ENCODE peak calls at places on chromosome X, in four cellular contexts. K is K562, F is GM12878, C is GM12891. X is an unnamed sample.
A peak's percentile ranks its signal among the peaks of the same experiment; 100 is the strongest.

GRCh38 chrX:101287402-101287801 is 3.7 kb downstream of the TAF7L start:
- DNase-seq in C (no peak), F (peak; percentile 3), K (peak; percentile 49), X (no peak)

GRCh38 chrX:44400588-44400987 is 57.1 kb upstream of the EFHC2 start:
- DNase-seq in F (no peak), K (peak; percentile 46), C (no peak), X (no peak)

GRCh38 chrX:13940646-13941045 is 89.0 kb downstream of the GEMIN8 start:
- DNase-seq in K (no peak), C (no peak), F (no peak), X (no peak)

GRCh38 chrX:57227691-57228090 is 58.8 kb upstream of the FAAH2 start:
- DNase-seq in C (no peak), K (peak; percentile 25), F (no peak), X (no peak)

GRCh38 chrX:53695901-53696300 is 9.4 kb upstream of the HUWE1 start:
- DNase-seq in F (no peak), K (no peak), C (no peak), X (no peak)

GRCh38 chrX:131746491-131746968 is 202.7 kb downstream of the OR13H1 start:
- DNase-seq in F (peak; percentile 87), C (no peak), K (peak; percentile 78), X (no peak)

GRCh38 chrX:56231706-56232105 is 450 bp upstream of the KLF8 start:
- DNase-seq in F (no peak), K (no peak), C (no peak), X (no peak)

GRCh38 chrX:153782324-153782723 is 1.5 kb downstream of the SRPK3 start:
- DNase-seq in C (no peak), K (no peak), F (no peak), X (no peak)

GRCh38 chrX:37608156-37608555 is 36.7 kb downstream of the LANCL3 start:
- DNase-seq in K (no peak), F (no peak), C (no peak), X (no peak)

GRCh38 chrX:34768290-34768689 is 111.2 kb upstream of the TMEM47 start:
- DNase-seq in F (no peak), K (no peak), C (no peak), X (no peak)

GRCh38 chrX:119981286-119982070 is 37.9 kb upstream of the NKAP start:
- DNase-seq in F (no peak), K (peak; percentile 67), C (no peak), X (peak; percentile 47)

GRCh38 chrX:106863697-106864096 is 39.4 kb downstream of the RIPPLY1 start:
- DNase-seq in F (no peak), K (no peak), C (no peak), X (no peak)

GRCh38 chrX:121641560-121641959 is 594.1 kb downstream of the GLUD2 start:
- DNase-seq in K (no peak), C (no peak), F (no peak), X (no peak)

DNA sequence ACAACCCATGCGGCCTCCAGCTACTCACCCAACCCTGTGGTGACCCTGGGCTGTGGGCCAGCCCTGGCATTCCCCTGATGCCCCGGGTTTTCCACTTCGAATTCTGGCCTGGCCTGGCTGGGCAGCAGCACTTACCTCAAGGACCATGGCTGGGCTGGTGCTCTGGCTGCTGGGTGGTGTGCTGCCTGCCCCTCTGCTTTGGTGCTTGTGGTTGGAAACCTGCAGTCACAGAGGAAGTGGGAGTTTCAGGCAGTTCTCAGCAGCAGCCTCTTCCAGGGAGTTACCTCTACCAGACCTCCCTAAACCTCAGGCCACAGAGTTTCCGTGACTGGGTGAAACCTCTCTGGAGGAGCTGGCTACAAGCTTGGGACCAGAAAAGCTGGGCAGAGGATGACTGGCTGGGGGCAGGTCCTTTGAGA is at the start of gene CXCR3:
- DNase-seq in C (peak; percentile 39), F (peak; percentile 83), K (no peak), X (peak; percentile 93)
- TF ChIP-seq POLR2AphosphoS5 in C (no peak), F (peak; percentile 31), K (no peak), X (peak; percentile 97)

DNA sequence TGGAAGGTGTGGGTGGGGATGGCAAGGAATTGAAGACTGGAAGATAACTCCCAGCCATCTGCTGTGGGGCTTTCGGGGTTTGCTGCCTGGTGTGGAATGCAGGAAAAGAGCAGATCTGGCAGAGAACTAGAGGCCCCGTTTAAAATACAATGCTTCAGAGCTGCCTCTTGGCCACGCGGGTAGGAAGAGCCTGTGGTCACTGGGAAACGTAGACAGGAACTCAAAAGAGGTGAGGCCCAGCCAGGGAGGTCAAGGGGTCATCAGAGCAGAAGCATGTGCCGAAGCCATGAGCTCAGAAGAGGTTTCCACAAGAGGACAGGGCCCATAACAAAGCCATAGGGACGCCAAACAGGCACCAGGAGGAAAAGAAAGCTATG is 14.5 kb upstream of the STS start:
- DNase-seq in K (peak; percentile 82), F (no peak), C (no peak), X (no peak)
- TF ChIP-seq SPI1 in K (no peak), F (no peak), C (no peak), X (no peak)

GRCh38 chrX:78708171-78708570 is 39.3 kb upstream of the LPAR4 start:
- DNase-seq in C (no peak), K (peak; percentile 0), F (no peak), X (no peak)

GRCh38 chrX:78712381-78712780 is 35.1 kb upstream of the LPAR4 start:
- DNase-seq in C (no peak), K (no peak), F (no peak), X (no peak)

GRCh38 chrX:78710146-78710545 is 37.4 kb upstream of the LPAR4 start:
- DNase-seq in F (no peak), K (no peak), C (no peak), X (no peak)

DNA sequence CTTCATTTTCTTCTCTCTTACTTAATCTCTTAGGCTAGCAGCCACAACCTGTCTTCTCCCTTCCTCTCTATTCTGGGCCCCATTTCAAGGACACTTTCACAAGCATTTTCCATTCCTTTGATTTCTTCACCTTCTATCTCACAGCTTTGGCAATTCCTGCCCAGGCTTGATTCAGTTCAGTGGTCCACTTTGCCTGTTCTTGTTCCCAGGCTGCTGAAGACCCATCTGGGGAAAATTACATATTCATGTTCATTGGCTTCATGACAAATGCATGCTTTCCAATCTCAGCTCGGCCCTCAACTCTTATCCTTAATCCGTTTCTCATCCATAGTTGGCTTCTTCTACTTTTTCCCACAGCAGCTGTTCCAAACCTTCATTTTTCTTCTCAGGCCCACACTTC is 38.7 kb upstream of the LPAR4 start:
- DNase-seq in K (no peak), F (no peak), C (no peak), X (no peak)
- TF ChIP-seq POLR2AphosphoS5 in K (no peak), F (no peak), C (no peak), X (no peak)

GRCh38 chrX:16444353-16444752 is 205.6 kb upstream of the S100G start:
- DNase-seq in K (no peak), C (no peak), F (no peak), X (no peak)
- TF ChIP-seq SPI1 in K (no peak), C (no peak), F (no peak), X (no peak)

DNA sequence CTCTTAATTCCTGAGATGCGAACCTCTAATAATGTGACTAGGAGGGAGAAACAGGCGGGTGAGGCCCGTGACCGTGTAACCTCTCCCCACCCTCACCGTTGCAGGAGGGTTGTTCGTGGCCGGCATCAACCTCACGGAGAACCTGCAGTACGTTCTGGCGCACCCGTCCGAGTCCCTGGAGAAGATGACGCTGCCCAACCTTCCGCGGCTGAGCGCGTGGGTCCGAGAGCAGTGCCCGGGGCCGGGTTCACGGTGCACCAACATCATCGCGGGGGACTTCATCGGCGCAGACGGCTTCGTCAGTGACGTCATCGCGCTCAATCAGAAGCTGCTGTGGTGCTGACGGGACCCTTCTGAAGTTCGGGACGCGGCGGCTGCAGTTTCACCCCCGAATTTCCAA is 17.8 kb downstream of the PLCXD1 start:
- DNase-seq in C (no peak), F (no peak), K (no peak), X (no peak)
- TF ChIP-seq POLR2AphosphoS5 in C (no peak), F (no peak), K (no peak), X (no peak)

GRCh38 chrX:23344904-23345271 is 10.2 kb downstream of the PTCHD1 start:
- DNase-seq in C (no peak), K (no peak), F (no peak), X (no peak)

GRCh38 chrX:23344208-23344903 is 9.7 kb downstream of the PTCHD1 start:
- DNase-seq in K (no peak), F (no peak), C (no peak), X (no peak)

GRCh38 chrX:23338334-23338733 is 3.7 kb downstream of the PTCHD1 start:
- DNase-seq in F (no peak), C (no peak), K (no peak), X (no peak)

DNA sequence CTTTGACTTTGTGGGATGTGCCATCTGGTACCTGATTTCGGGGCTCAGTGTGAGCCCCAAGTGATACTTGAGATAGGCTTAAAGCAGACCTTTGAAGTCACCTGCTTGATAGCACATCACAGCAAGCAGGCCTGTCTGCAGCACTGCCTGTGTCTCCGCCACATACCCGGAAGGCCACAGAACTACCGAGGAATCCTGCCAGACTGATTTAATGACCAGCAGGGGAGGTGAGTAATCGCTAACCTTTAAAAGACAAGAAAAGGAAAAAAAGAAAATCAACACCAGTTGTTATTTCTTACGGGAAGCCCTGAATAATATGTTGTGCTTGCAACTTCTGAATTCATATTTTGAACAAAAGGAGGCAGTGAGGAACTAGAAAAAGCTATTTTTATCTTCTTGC is 6.8 kb downstream of the PTCHD1 start:
- DNase-seq in C (no peak), K (no peak), F (no peak), X (no peak)
- TF ChIP-seq SPI1 in C (no peak), K (no peak), F (no peak), X (no peak)

GRCh38 chrX:17077349-17077748 is 130.9 kb downstream of the REPS2 start:
- DNase-seq in K (no peak), C (no peak), F (no peak), X (no peak)

GRCh38 chrX:17082831-17083230 is 136.4 kb downstream of the REPS2 start:
- DNase-seq in F (no peak), C (no peak), K (peak; percentile 21), X (no peak)

GRCh38 chrX:17081969-17082368 is 135.5 kb downstream of the REPS2 start:
- DNase-seq in C (no peak), K (no peak), F (no peak), X (no peak)

GRCh38 chrX:17078031-17078730 is 131.7 kb downstream of the REPS2 start:
- DNase-seq in F (no peak), C (no peak), K (no peak), X (no peak)

GRCh38 chrX:17081535-17081934 is 135.1 kb downstream of the REPS2 start:
- DNase-seq in C (no peak), F (no peak), K (no peak), X (no peak)
- TF ChIP-seq POLR2AphosphoS5 in C (no peak), F (no peak), K (no peak), X (no peak)

DNA sequence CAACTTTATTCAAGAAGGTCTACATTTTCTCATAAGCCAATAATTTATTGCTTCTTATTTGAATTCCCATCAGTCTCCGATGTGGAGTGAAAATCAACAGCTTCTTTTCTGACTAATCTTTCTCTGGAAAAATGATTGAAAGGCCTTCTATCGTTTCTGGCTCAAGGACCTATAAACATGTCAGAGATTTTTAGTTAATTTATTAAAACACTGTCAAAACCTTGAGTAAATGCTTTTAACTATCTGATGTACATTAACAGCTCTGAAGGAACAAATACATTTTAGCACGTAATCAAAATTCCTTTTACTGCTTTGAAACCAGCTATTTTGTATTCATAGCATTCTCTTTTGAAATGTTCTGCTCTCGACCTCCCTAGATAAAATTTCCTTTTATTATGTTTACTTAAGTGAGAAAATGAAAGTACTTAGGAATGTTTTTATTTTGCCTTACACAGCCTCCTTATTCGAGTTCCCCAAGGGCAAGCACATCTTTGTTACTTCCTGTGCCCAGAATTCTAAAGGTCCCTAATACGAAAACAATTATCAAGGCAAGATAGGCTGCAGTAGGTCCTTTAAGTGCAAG is 3.2 kb upstream of the ZFX start:
- DNase-seq in C (no peak), K (peak; percentile 14), F (no peak), X (no peak)
- TF ChIP-seq SPI1 in C (no peak), K (no peak), F (no peak), X (no peak)